ENCODE peak calls at places on chromosomes 7 and 10, in five cellular contexts. T, M, G, D and L are unnamed samples.

GRCh38 chr7:155531686-155532085 is 14.7 kb downstream of the CNPY1 start:
- DNase-seq in T (no peak), M (peak; percentile 65), G (no peak), D (no peak), L (no peak)

GRCh38 chr7:4683884-4684565 is 1.9 kb downstream of the FOXK1 start:
- DNase-seq in T (no peak), M (peak; percentile 77), G (peak; percentile 82), D (peak; percentile 72), L (peak; percentile 81)

GRCh38 chr7:116524221-116524608 is 621 bp upstream of the CAV1 start:
- DNase-seq in T (no peak), M (no peak), G (no peak), D (no peak), L (no peak)

GRCh38 chr7:25998499-25998898 is 153.5 kb upstream of the NFE2L3 start:
- DNase-seq in T (no peak), M (no peak), G (no peak), D (no peak), L (no peak)

GRCh38 chr10:101644002-101644401 is 51.0 kb downstream of the FBXW4 start:
- DNase-seq in T (no peak), M (no peak), G (no peak), D (no peak), L (no peak)

GRCh38 chr10:75202321-75203096 is 8.1 kb upstream of the VDAC2 start:
- DNase-seq in T (no peak), M (no peak), G (peak; percentile 45), D (no peak), L (peak; percentile 49)

GRCh38 chr10:100858742-100859141 is 54.0 kb upstream of the SLF2 start:
- DNase-seq in T (no peak), M (no peak), G (no peak), D (no peak), L (no peak)

GRCh38 chr7:17583786-17584185 is 285.3 kb downstream of the AHR start:
- DNase-seq in T (no peak), M (no peak), G (no peak), D (no peak), L (no peak)

GRCh38 chr10:97426776-97427570 is 982 bp downstream of the PGAM1 start:
- DNase-seq in T (no peak), M (no peak), G (no peak), D (no peak), L (peak; percentile 45)

GRCh38 chr7:44977956-44978355 is 859 bp downstream of the MYO1G start:
- DNase-seq in T (no peak), M (no peak), G (no peak), D (no peak), L (no peak)

GRCh38 chr7:4612939-4613841 is 68.9 kb upstream of the FOXK1 start:
- DNase-seq in T (no peak), M (no peak), G (no peak), D (no peak), L (peak; percentile 51)

GRCh38 chr10:112775347-112775746 is 174.7 kb upstream of the TCF7L2 start:
- DNase-seq in T (no peak), M (no peak), G (no peak), D (no peak), L (no peak)

GRCh38 chr10:70381491-70382421 is 669 bp downstream of the LRRC20 start:
- DNase-seq in T (no peak), M (peak; percentile 78), G (peak; percentile 48), D (no peak), L (peak; percentile 54)

GRCh38 chr7:32905175-32905662 is 13.7 kb upstream of the KBTBD2 start:
- DNase-seq in T (peak; percentile 56), M (no peak), G (peak; percentile 63), D (peak; percentile 81), L (peak; percentile 87)

GRCh38 chr7:98091061-98091460 is 15.6 kb upstream of the LMTK2 start:
- DNase-seq in T (no peak), M (no peak), G (peak; percentile 62), D (peak; percentile 11), L (no peak)

GRCh38 chr10:23053036-23053435 is 42.3 kb upstream of the MSRB2 start:
- DNase-seq in T (no peak), M (no peak), G (peak; percentile 48), D (no peak), L (no peak)

GRCh38 chr10:125056161-125057132 is 103.9 kb downstream of the CTBP2 start:
- DNase-seq in T (no peak), M (no peak), G (no peak), D (no peak), L (no peak)

GRCh38 chr10:104197364-104197763 is 34.8 kb downstream of the CFAP43 start:
- DNase-seq in T (no peak), M (no peak), G (peak; percentile 80), D (no peak), L (no peak)

GRCh38 chr10:34015700-34016099 is 681.2 kb upstream of the NRP1 start:
- DNase-seq in T (no peak), M (no peak), G (no peak), D (no peak), L (no peak)

GRCh38 chr10:11227103-11227502 is 209.4 kb downstream of the CELF2 start:
- DNase-seq in T (no peak), M (no peak), G (no peak), D (no peak), L (no peak)

GRCh38 chr10:124125305-124126116 is 32.1 kb upstream of the CHST15 start:
- DNase-seq in T (no peak), M (no peak), G (peak; percentile 36), D (no peak), L (peak; percentile 45)

GRCh38 chr10:28571265-28571664 is 38.3 kb downstream of the WAC start:
- DNase-seq in T (no peak), M (no peak), G (no peak), D (no peak), L (no peak)

GRCh38 chr7:132141109-132141508 is 435.2 kb downstream of the PLXNA4 start:
- DNase-seq in T (no peak), M (no peak), G (no peak), D (no peak), L (no peak)

GRCh38 chr7:1610678-1611302 is 41.0 kb upstream of the PSMG3 start:
- DNase-seq in T (no peak), M (no peak), G (no peak), D (no peak), L (no peak)

GRCh38 chr7:131338173-131338572 is 10.5 kb downstream of the MKLN1 start:
- DNase-seq in T (no peak), M (no peak), G (no peak), D (no peak), L (no peak)

GRCh38 chr7:45890902-45891461 is 2.7 kb downstream of the IGFBP1 start:
- DNase-seq in T (no peak), M (no peak), G (peak; percentile 48), D (peak; percentile 56), L (peak; percentile 73)

GRCh38 chr7:156610601-156611000 is 30.0 kb upstream of the RNF32 start:
- DNase-seq in T (no peak), M (no peak), G (no peak), D (no peak), L (no peak)

GRCh38 chr10:7901261-7901660 is 83.0 kb downstream of the TAF3 start:
- DNase-seq in T (no peak), M (no peak), G (no peak), D (no peak), L (no peak)

GRCh38 chr10:128067691-128068397 is 58.4 kb downstream of the MKI67 start:
- DNase-seq in T (no peak), M (peak; percentile 56), G (no peak), D (no peak), L (no peak)

GRCh38 chr7:45088821-45089313 is at the start of gene NACAD:
- DNase-seq in T (no peak), M (peak; percentile 68), G (peak; percentile 35), D (no peak), L (peak; percentile 39)

GRCh38 chr7:137975223-137975622 is 26.7 kb downstream of the CREB3L2 start:
- DNase-seq in T (no peak), M (no peak), G (no peak), D (no peak), L (no peak)

GRCh38 chr7:79968249-79968648 is 166.4 kb upstream of the GNAI1 start:
- DNase-seq in T (no peak), M (no peak), G (no peak), D (no peak), L (no peak)

GRCh38 chr10:132101529-132101928 is 35.8 kb downstream of the JAKMIP3 start:
- DNase-seq in T (no peak), M (no peak), G (no peak), D (no peak), L (no peak)

GRCh38 chr10:115093776-115094361 is 704 bp downstream of the ATRNL1 start:
- DNase-seq in T (no peak), M (peak; percentile 64), G (no peak), D (no peak), L (no peak)

GRCh38 chr7:140189917-140190316 is 13.1 kb upstream of the KDM7A start:
- DNase-seq in T (no peak), M (no peak), G (no peak), D (no peak), L (no peak)

GRCh38 chr10:42630537-42631134 is 7.7 kb downstream of the ZNF33B start:
- DNase-seq in T (no peak), M (no peak), G (no peak), D (no peak), L (no peak)

GRCh38 chr7:66344166-66344565 is 139.0 kb downstream of the TPST1 start:
- DNase-seq in T (no peak), M (no peak), G (no peak), D (no peak), L (no peak)